ENCODE peak calls at places on chromosomes 4 and X, in nine cellular contexts. H is gastrocnemius medialis; Y is fibroblast of lung; X is adrenal gland; I is A673; V is heart left ventricle; G is CD4-positive, CD25-positive, alpha-beta regulatory T cell; O is kidney; Q is lower lobe of right lung. M is an unnamed sample. For H3K4me1, the result is how much of the 10 kb centered on the place peaks cover.

GRCh38 chr4:150231108-150231770 is 153.0 kb downstream of the DCLK2 start:
- DNase-seq in X (no peak), Y (peak), O (no peak), I (no peak), H (no peak), Q (no peak), V (no peak), G (no peak), M (no peak)

GRCh38 chr4:4485806-4486205 is 56.0 kb downstream of the STX18 start:
- DNase-seq in H (no peak), I (no peak), Q (no peak), G (no peak), V (no peak), Y (no peak), X (no peak), O (no peak), M (no peak)

GRCh38 chr4:77586953-77587383 is 18.7 kb upstream of the CXCL13 start:
- DNase-seq in I (no peak), G (no peak), Q (no peak), X (no peak), Y (no peak), H (no peak), V (no peak), O (no peak), M (no peak)

GRCh38 chrX:120692319-120692718 is 62.5 kb upstream of the C1GALT1C1 start:
- DNase-seq in G (no peak), H (no peak), Q (no peak), O (no peak), X (no peak), I (no peak), Y (no peak), V (no peak), M (no peak)

GRCh38 chrX:82218361-82218760 is 1016.5 kb downstream of the SH3BGRL start:
- DNase-seq in Q (no peak), V (no peak), O (no peak), H (no peak), I (peak), G (no peak), X (no peak), Y (peak), M (no peak)

GRCh38 chr4:105674011-105674410 is 34.5 kb downstream of the INTS12 start:
- DNase-seq in V (no peak), I (no peak), Q (no peak), X (no peak), G (no peak), H (no peak), O (no peak), Y (no peak), M (no peak)

GRCh38 chrX:81377329-81377728 is 175.4 kb downstream of the SH3BGRL start:
- DNase-seq in H (no peak), Q (no peak), I (peak), O (no peak), Y (peak), X (no peak), V (no peak), G (no peak), M (no peak)

GRCh38 chr4:4985844-4986243 is 33.4 kb downstream of the CYTL1 start:
- DNase-seq in Q (no peak), G (no peak), O (no peak), V (no peak), I (peak), X (no peak), H (no peak), Y (no peak), M (no peak)

GRCh38 chr4:158159054-158159717 is 13.6 kb downstream of the GASK1B start:
- DNase-seq in G (no peak), O (no peak), I (no peak), V (no peak), Y (peak), H (no peak), Q (no peak), X (no peak), M (no peak)

GRCh38 chr4:81359207-81359606 is 112.5 kb downstream of the RASGEF1B start:
- DNase-seq in O (no peak), H (no peak), Q (no peak), Y (peak), V (no peak), X (no peak), I (no peak), G (no peak), M (no peak)

GRCh38 chr4:124144302-124144701 is 568.2 kb downstream of the ANKRD50 start:
- DNase-seq in O (peak), G (no peak), V (no peak), Y (no peak), I (peak), X (no peak), Q (no peak), H (no peak), M (no peak)

GRCh38 chr4:122000849-122001248 is 49.0 kb upstream of the TRPC3 start:
- DNase-seq in X (no peak), Q (no peak), G (no peak), O (no peak), V (no peak), I (no peak), H (no peak), Y (no peak), M (no peak)

GRCh38 chr4:71974681-71975080 is 57.1 kb upstream of the NPFFR2 start:
- DNase-seq in Y (peak), O (no peak), H (no peak), V (no peak), Q (no peak), I (no peak), X (no peak), G (no peak), M (no peak)

GRCh38 chrX:13120017-13120416 is 75.6 kb upstream of the FAM9C start:
- DNase-seq in Q (peak), H (no peak), O (no peak), X (peak), V (peak), G (no peak), Y (peak), I (no peak), M (no peak)

GRCh38 chr4:125983168-125983567 is 668.4 kb downstream of the FAT4 start:
- DNase-seq in G (no peak), X (no peak), O (no peak), I (no peak), H (no peak), V (no peak), Q (no peak), Y (no peak), M (no peak)
- H3K4me1 ChIP-seq in G (under half), X (under half), O (under half), I (under half), H (under half), V (under half), Q (under half), Y (under half), M (under half)

GRCh38 chrX:51743179-51743957 is at the start of gene GSPT2:
- DNase-seq in Q (peak), X (peak), Y (peak), V (peak), O (peak), I (peak), H (peak), G (peak), M (peak)

GRCh38 chrX:51747671-51748070 is 4.4 kb downstream of the GSPT2 start:
- DNase-seq in V (no peak), X (no peak), H (no peak), Y (peak), Q (no peak), I (no peak), O (no peak), G (no peak), M (no peak)

GRCh38 chrX:51737062-51737461 is 6.2 kb upstream of the GSPT2 start:
- DNase-seq in H (no peak), O (no peak), Q (no peak), I (no peak), X (no peak), G (no peak), Y (no peak), V (no peak), M (no peak)

GRCh38 chrX:51742586-51742985 is 656 bp upstream of the GSPT2 start:
- DNase-seq in H (no peak), Q (no peak), Y (no peak), V (no peak), G (no peak), I (no peak), X (no peak), O (no peak), M (no peak)
- H3K4me3 ChIP-seq in H (peak), Q (peak), Y (no peak), V (peak), G (peak), I (peak), X (no peak), O (peak), M (peak)

GRCh38 chr4:85783900-85784299 is 308.9 kb downstream of the ARHGAP24 start:
- DNase-seq in G (no peak), V (no peak), Y (no peak), X (no peak), H (no peak), Q (no peak), O (no peak), I (no peak), M (no peak)
- H3K27ac ChIP-seq in G (no peak), V (peak), Y (peak), X (no peak), H (no peak), Q (no peak), O (no peak), I (no peak), M (peak)

GRCh38 chr4:1801286-1801958 is 8.3 kb downstream of the FGFR3 start:
- DNase-seq in V (no peak), Y (no peak), I (no peak), O (no peak), H (no peak), X (no peak), Q (no peak), G (no peak), M (no peak)

GRCh38 chr4:1799364-1799996 is 6.4 kb downstream of the FGFR3 start:
- DNase-seq in V (no peak), X (no peak), Q (no peak), H (no peak), I (no peak), G (no peak), Y (no peak), O (no peak), M (no peak)

GRCh38 chr4:1800805-1801204 is 7.7 kb downstream of the FGFR3 start:
- DNase-seq in Q (no peak), V (no peak), O (no peak), Y (no peak), I (no peak), X (no peak), H (no peak), G (no peak), M (no peak)

GRCh38 chr4:1798530-1799363 is 5.7 kb downstream of the FGFR3 start:
- DNase-seq in V (no peak), Y (no peak), X (no peak), G (no peak), Q (no peak), O (no peak), I (no peak), H (no peak), M (no peak)

DNA sequence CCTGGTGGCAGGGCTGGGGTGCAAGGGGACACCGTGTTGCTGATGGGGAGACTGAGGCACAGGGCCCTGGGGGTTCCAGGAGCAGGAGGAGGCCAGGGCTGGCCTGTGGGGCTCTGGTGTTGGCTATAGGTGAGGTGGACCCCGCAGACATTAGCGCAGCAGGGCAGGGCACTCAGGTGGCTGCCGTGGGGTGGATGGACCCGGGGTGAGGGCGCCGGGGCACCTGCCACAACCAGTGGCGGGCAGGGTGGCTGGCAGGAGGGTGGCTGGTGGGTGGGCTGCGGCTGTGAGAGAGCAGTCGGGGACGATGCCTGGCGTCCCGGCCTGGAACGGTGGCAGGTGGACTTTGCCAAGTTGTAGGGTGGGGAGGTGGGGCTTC is 6.9 kb downstream of the FGFR3 start:
- DNase-seq in O (no peak), Y (no peak), I (no peak), V (no peak), G (no peak), H (no peak), Q (no peak), X (no peak), M (no peak)
- H3K4me1 ChIP-seq in O (under half), Y (under half), I (under half), V (under half), G (under half), H (under half), Q (under half), X (under half), M (under half)

DNA sequence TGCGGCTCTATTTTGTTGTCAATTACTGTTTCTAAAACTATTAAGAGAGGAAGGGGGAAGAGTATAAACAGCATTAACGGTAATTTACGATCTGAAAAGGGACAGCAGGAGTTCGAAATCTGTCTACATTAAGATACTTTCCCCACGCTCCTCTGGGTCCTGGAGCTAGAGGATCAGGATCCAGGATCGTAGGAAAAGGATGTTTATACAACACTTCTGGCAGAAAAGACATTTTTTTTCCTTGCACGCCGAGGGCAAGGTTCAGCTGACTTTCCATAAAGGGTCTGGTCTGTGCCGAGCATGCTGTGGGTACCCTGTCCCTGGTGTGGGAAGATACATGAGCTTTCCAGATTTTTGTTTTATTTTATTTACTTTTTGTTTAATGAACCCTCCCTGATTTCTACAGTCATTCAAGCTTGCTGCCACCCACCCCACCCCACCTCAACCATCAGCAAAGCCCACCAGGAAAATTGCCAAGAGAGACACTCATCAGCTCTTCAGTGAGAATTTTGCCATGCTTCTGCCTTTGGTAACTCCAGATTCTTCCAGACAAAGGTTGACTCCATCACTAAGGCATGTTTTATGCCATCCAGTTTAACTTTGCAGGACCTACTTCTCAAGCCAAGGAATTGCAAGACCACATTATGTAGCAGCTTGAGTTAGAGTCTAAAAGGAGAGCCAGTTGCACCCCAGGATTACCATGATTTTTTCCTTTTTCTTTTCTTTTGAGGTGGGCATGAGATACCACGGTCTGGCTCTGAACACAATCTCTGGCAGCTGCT is 188.1 kb downstream of the QDPR start:
- DNase-seq in Y (peak), X (no peak), V (no peak), H (no peak), Q (no peak), O (no peak), G (no peak), I (peak), M (no peak)
- H3K4me3 ChIP-seq in Y (no peak), X (no peak), V (peak), H (no peak), Q (peak), O (peak), G (no peak), I (no peak), M (peak)

GRCh38 chrX:107686026-107686425 is 57.7 kb downstream of the PRPS1 start:
- DNase-seq in V (no peak), Y (no peak), O (no peak), H (no peak), I (no peak), X (no peak), Q (no peak), G (no peak), M (no peak)
- H3K27ac ChIP-seq in V (no peak), Y (no peak), O (peak), H (peak), I (no peak), X (peak), Q (peak), G (no peak), M (peak)

GRCh38 chrX:10118530-10118929 is 38.2 kb upstream of the CLCN4 start:
- DNase-seq in Q (no peak), X (no peak), I (no peak), G (no peak), O (no peak), Y (no peak), H (no peak), V (no peak), M (no peak)

GRCh38 chrX:10119399-10119990 is 37.3 kb upstream of the CLCN4 start:
- DNase-seq in O (no peak), G (peak), Y (peak), X (peak), I (peak), V (peak), Q (no peak), H (peak), M (no peak)

GRCh38 chrX:10117864-10118377 is 38.9 kb upstream of the CLCN4 start:
- DNase-seq in Y (no peak), H (no peak), Q (no peak), G (no peak), O (no peak), I (no peak), X (no peak), V (no peak), M (no peak)

GRCh38 chrX:10121787-10122186 is 35.0 kb upstream of the CLCN4 start:
- DNase-seq in I (no peak), Q (no peak), G (no peak), V (no peak), O (peak), X (no peak), H (no peak), Y (no peak), M (no peak)

DNA sequence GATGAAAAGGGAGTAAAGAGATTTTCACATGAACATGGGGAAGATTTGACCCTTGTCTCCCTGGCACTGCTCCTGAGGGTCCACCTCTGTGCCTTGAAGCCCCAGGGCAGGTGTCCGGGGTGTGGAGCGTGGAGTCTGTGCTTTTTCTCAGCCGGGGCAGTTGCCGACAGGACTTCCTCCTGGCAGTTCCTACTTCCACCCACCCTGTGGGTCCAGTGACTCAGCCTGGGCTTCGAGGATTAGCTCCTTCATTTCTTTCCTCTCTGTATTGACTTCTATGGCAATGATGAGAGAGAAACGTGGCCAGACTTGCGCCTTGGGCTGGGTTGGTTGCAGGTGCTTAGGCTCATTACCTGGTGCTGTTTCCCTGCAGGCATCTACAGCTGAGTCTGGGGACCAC is 35.9 kb upstream of the CLCN4 start:
- DNase-seq in Q (no peak), O (no peak), H (no peak), V (no peak), X (no peak), I (no peak), Y (no peak), G (no peak), M (no peak)
- H3K4me1 ChIP-seq in Q (under half), O (under half), H (under half), V (under half), X (under half), I (under half), Y (under half), G (under half), M (under half)

GRCh38 chrX:20116087-20116574 is 576 bp downstream of the MAP7D2 start:
- DNase-seq in Y (no peak), X (no peak), I (no peak), O (no peak), H (no peak), V (no peak), G (no peak), Q (no peak), M (no peak)

GRCh38 chrX:20116575-20117240 is at the start of gene MAP7D2:
- DNase-seq in X (no peak), G (no peak), Q (no peak), O (no peak), I (no peak), H (no peak), V (no peak), Y (no peak), M (no peak)

GRCh38 chrX:20118065-20118824 is 1.5 kb upstream of the MAP7D2 start:
- DNase-seq in H (no peak), Y (no peak), Q (no peak), O (no peak), V (no peak), X (no peak), G (no peak), I (no peak), M (no peak)
- H3K4me3 ChIP-seq in H (no peak), Y (no peak), Q (no peak), O (no peak), V (no peak), X (no peak), G (no peak), I (no peak), M (no peak)

GRCh38 chrX:9874483-9874882 is 88.3 kb downstream of the SHROOM2 start:
- DNase-seq in Y (no peak), G (no peak), O (no peak), I (no peak), X (no peak), H (no peak), V (no peak), Q (no peak), M (no peak)
- H3K27ac ChIP-seq in Y (no peak), G (no peak), O (no peak), I (no peak), X (no peak), H (no peak), V (no peak), Q (no peak), M (no peak)